ENCODE peak calls at places on chromosome 11, in four cellular contexts. Y is PC-3, Z is fibroblast of lung, O is GM23248. G is an unnamed sample.

GRCh38 chr11:33266418-33267215 is 9.4 kb downstream of the HIPK3 start:
- DNase-seq in O (peak; percentile 72), Z (peak; percentile 79), Y (no peak), G (no peak)

GRCh38 chr11:67561971-67562560 is 21.5 kb upstream of the GSTP1 start:
- DNase-seq in Y (peak; percentile 50), Z (no peak), O (peak; percentile 19), G (no peak)

GRCh38 chr11:134742228-134742612 is 330.2 kb upstream of the B3GAT1 start:
- DNase-seq in O (no peak), Y (no peak), Z (peak; percentile 46), G (peak; percentile 88)

GRCh38 chr11:123429336-123429735 is 733 bp upstream of the GRAMD1B start:
- DNase-seq in O (peak; percentile 96), Y (peak; percentile 69), Z (no peak), G (no peak)

GRCh38 chr11:67373916-67374570 is 645 bp upstream of the CLCF1 start:
- DNase-seq in Y (peak; percentile 99), O (peak; percentile 99), Z (peak; percentile 98), G (no peak)

GRCh38 chr11:62142921-62143320 is 19.1 kb downstream of the INCENP start:
- DNase-seq in Z (no peak), Y (no peak), O (no peak), G (no peak)

GRCh38 chr11:34271727-34272126 is 86.1 kb downstream of the ABTB2 start:
- DNase-seq in Y (no peak), Z (no peak), O (no peak), G (no peak)

GRCh38 chr11:47502767-47503166 is 50.2 kb downstream of the CELF1 start:
- DNase-seq in O (no peak), Z (no peak), Y (no peak), G (no peak)

GRCh38 chr11:119560291-119560690 is 137.3 kb upstream of the THY1 start:
- DNase-seq in Y (no peak), Z (no peak), O (no peak), G (no peak)

GRCh38 chr11:74493816-74494630 is 499 bp upstream of the LIPT2 start:
- DNase-seq in O (peak; percentile 91), Y (peak; percentile 80), Z (peak; percentile 4), G (no peak)

GRCh38 chr11:105689636-105690035 is 79.8 kb downstream of the GRIA4 start:
- DNase-seq in O (no peak), Z (no peak), Y (no peak), G (no peak)

GRCh38 chr11:11813288-11813962 is 28.3 kb upstream of the USP47 start:
- DNase-seq in Y (peak; percentile 80), Z (peak; percentile 98), O (peak; percentile 97), G (no peak)

GRCh38 chr11:86719781-86720463 is 47.5 kb upstream of the ME3 start:
- DNase-seq in O (peak; percentile 79), Y (peak; percentile 95), Z (peak; percentile 52), G (no peak)

GRCh38 chr11:122646549-122647340 is 8.8 kb upstream of the UBASH3B start:
- DNase-seq in Y (peak; percentile 63), Z (peak; percentile 63), O (peak; percentile 89), G (no peak)

GRCh38 chr11:12544986-12545775 is 129.0 kb upstream of the TEAD1 start:
- DNase-seq in O (peak; percentile 50), Y (no peak), Z (no peak), G (no peak)

GRCh38 chr11:66338276-66339162 is 2.3 kb upstream of the RIN1 start:
- DNase-seq in Y (no peak), O (no peak), Z (no peak), G (no peak)

GRCh38 chr11:2760196-2760871 is 60.5 kb upstream of the KCNQ1OT1 start:
- DNase-seq in Y (no peak), Z (no peak), O (no peak), G (no peak)

GRCh38 chr11:111299111-111300026 is 1.0 kb downstream of the POU2AF3 start:
- DNase-seq in O (peak; percentile 71), Z (peak; percentile 46), Y (peak; percentile 43), G (no peak)

GRCh38 chr11:126589492-126589803 is 234.0 kb downstream of the ST3GAL4 start:
- DNase-seq in O (peak; percentile 44), Y (no peak), Z (no peak), G (no peak)

GRCh38 chr11:61870429-61871039 is 20.8 kb downstream of the FADS3 start:
- DNase-seq in Y (no peak), Z (peak; percentile 12), O (peak; percentile 37), G (no peak)

GRCh38 chr11:36510567-36511020 is 522 bp upstream of the TRAF6 start:
- DNase-seq in O (peak; percentile 70), Z (peak; percentile 19), Y (peak; percentile 39), G (no peak)

GRCh38 chr11:270451-271208 is 7.6 kb upstream of the NLRP6 start:
- DNase-seq in O (no peak), Z (no peak), Y (no peak), G (no peak)

GRCh38 chr11:66326261-66327111 is 9.6 kb upstream of the CD248 start:
- DNase-seq in Z (peak; percentile 78), Y (peak; percentile 36), O (peak; percentile 81), G (peak; percentile 94)

GRCh38 chr11:12361650-12362049 is 15.7 kb upstream of the PARVA start:
- DNase-seq in Z (no peak), Y (no peak), O (no peak), G (no peak)

GRCh38 chr11:36948445-36949171 is 350.6 kb upstream of the RAG2 start:
- DNase-seq in Z (no peak), O (no peak), Y (no peak), G (no peak)

GRCh38 chr11:78195917-78196545 is 7.3 kb downstream of the USP35 start:
- DNase-seq in Y (no peak), Z (no peak), O (no peak), G (no peak)

GRCh38 chr11:134050541-134051383 is 18.1 kb upstream of the JAM3 start:
- DNase-seq in Z (peak; percentile 56), O (peak; percentile 80), Y (peak; percentile 72), G (peak; percentile 78)

GRCh38 chr11:66951927-66952337 is 6.3 kb downstream of the PC start:
- DNase-seq in O (no peak), Z (peak; percentile 70), Y (no peak), G (no peak)

GRCh38 chr11:116882386-116882785 is 45.0 kb upstream of the APOA1 start:
- DNase-seq in Y (peak; percentile 32), Z (peak; percentile 88), O (peak; percentile 88), G (no peak)

GRCh38 chr11:132278801-132279574 is 908.6 kb downstream of the NTM start:
- DNase-seq in Y (peak; percentile 10), Z (peak; percentile 42), O (peak; percentile 60), G (peak; percentile 31)

GRCh38 chr11:88178211-88178610 is 3.0 kb upstream of the RAB38 start:
- DNase-seq in Z (no peak), O (peak; percentile 58), Y (no peak), G (no peak)

GRCh38 chr11:10524471-10524870 is 16.5 kb downstream of the RNF141 start:
- DNase-seq in O (no peak), Y (no peak), Z (no peak), G (no peak)

GRCh38 chr11:10522921-10523320 is 18.1 kb downstream of the RNF141 start:
- DNase-seq in Y (no peak), Z (peak; percentile 3), O (no peak), G (no peak)

GRCh38 chr11:10526974-10527918 is 13.7 kb downstream of the RNF141 start:
- DNase-seq in O (peak; percentile 44), Y (peak; percentile 81), Z (peak; percentile 36), G (no peak)

GRCh38 chr11:10529279-10529678 is 11.7 kb downstream of the RNF141 start:
- DNase-seq in Y (no peak), O (peak; percentile 53), Z (no peak), G (no peak)

GRCh38 chr11:10528121-10528520 is 12.9 kb downstream of the RNF141 start:
- DNase-seq in Y (no peak), O (no peak), Z (peak; percentile 55), G (no peak)
- H3K9ac ChIP-seq in Y (no peak overlapping the region), O (no peak overlapping the region), Z (no peak overlapping the region), G (no peak overlapping the region)

DNA sequence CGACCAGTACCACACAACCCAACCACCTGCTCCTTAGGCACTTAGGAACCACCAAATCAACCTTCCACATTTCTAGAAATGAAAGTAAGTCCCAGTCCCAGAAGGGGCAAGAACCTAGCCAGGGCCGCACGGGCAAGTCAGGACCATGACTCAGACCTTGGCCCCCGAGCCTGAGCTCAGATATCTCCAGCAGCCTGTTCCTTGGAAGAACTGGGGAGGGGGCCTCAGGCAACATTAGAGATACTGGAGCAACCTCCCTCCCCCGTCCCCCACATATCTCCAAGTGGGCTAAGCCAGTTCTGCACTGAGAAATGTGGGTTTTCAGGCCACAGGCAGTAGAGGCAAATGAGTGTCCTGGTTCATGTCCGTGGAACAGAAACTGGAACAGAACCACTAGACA is 7.7 kb downstream of the ARAP1 start:
- DNase-seq in Z (no peak), Y (no peak), O (no peak), G (no peak)
- H3K79me2 ChIP-seq in Z (peaks cover 4% of the 10 kb centered on the region), Y (peaks cover 56% of the 10 kb centered on the region), O (peaks cover 24% of the 10 kb centered on the region), G (peaks cover 88% of the 10 kb centered on the region)

GRCh38 chr11:128553662-128554392 is 33.5 kb downstream of the ETS1 start:
- DNase-seq in Z (peak; percentile 88), O (peak; percentile 13), Y (peak; percentile 40), G (no peak)

GRCh38 chr11:128550967-128551522 is 36.3 kb downstream of the ETS1 start:
- DNase-seq in Y (no peak), O (no peak), Z (no peak), G (no peak)

GRCh38 chr11:128551641-128552335 is 35.6 kb downstream of the ETS1 start:
- DNase-seq in O (no peak), Z (no peak), Y (peak; percentile 35), G (no peak)

GRCh38 chr11:128555606-128556005 is 31.8 kb downstream of the ETS1 start:
- DNase-seq in Y (peak; percentile 54), O (peak; percentile 26), Z (peak; percentile 28), G (no peak)

DNA sequence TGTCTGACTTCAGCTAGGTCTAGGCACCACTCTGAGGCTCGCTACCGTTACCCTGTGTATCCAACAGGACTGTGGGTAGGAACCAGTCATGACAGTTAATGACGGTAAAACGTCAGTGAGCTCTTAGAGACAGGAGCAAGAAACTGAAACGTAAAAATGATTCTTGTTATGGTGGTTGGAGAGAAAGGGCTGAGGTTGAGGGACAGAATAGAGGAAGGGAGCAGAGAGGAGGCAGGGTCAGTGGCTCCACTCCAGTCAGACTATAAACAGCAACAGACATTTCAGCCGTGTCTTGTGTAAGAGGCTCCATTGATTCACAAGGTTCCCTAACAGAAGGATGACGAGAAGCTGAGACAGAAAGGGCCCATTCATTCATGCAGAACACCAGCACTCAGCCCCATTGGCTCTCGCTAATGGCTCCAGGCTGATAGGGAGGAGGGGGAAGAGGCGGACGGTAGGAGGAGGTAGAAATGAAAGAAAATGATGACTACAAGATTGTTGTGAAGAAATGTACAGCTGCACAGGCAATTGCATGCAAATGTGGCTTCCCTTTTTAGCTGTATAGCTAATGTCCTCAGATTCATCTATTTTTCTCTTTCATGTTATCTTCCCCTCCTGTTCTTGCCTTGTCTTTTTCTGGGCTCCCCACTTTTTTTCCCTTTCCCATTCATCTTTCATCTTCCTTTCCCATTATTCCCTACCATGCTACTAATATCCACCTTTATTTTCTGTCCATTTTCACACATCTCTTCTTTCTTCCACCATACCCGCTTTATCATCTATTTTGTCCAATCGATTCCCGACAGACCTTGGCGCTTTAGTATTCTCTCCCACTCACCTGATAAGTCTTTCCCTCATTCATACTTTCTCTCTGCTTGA is 34.3 kb downstream of the ETS1 start:
- DNase-seq in Y (no peak), O (peak; percentile 85), Z (peak; percentile 71), G (no peak)
- H3K9ac ChIP-seq in Y (no peak overlapping the region), O (no peak overlapping the region), Z (no peak overlapping the region), G (no peak overlapping the region)

GRCh38 chr11:1360835-1361357 is 28.8 kb upstream of the BRSK2 start:
- DNase-seq in Y (no peak), O (no peak), Z (no peak), G (no peak)
- H3K79me2 ChIP-seq in Y (no peaks in the 10 kb centered on the region), O (no peaks in the 10 kb centered on the region), Z (no peaks in the 10 kb centered on the region), G (no peaks in the 10 kb centered on the region)